ENCODE peak calls at places on chromosome 15, in ten cellular contexts. H is tibial nerve, Z is A549, V is upper lobe of left lung, E is uterus, P is HepG2, Q is breast epithelium, A is IMR-90, G is stomach, Y is adrenal gland. I is an unnamed sample.

GRCh38 chr15:64107337-64107736 is 11.6 kb downstream of the SNX1 start:
- DNase-seq in H (no peak), Z (no peak), V (no peak), E (no peak), P (no peak), Q (no peak), A (no peak), G (no peak), Y (no peak), I (no peak)

GRCh38 chr15:26102988-26103387 is 239.9 kb upstream of the ATP10A start:
- DNase-seq in H (no peak), Z (no peak), V (no peak), E (no peak), P (no peak), Q (no peak), A (peak), G (no peak), Y (no peak), I (no peak)

GRCh38 chr15:33994005-33994615 is 25.8 kb downstream of the CHRM5 start:
- DNase-seq in H (no peak), Z (peak), V (no peak), E (no peak), P (peak), Q (no peak), A (peak), G (no peak), Y (no peak), I (no peak)

GRCh38 chr15:60364306-60364924 is 33.4 kb downstream of the ANXA2 start:
- DNase-seq in H (no peak), Z (peak), V (no peak), E (no peak), P (no peak), Q (no peak), A (no peak), G (no peak), Y (no peak), I (no peak)

GRCh38 chr15:34773013-34773412 is 18.2 kb upstream of the GJD2 start:
- DNase-seq in H (no peak), Z (no peak), V (no peak), E (no peak), P (no peak), Q (no peak), A (no peak), G (no peak), Y (no peak), I (no peak)

GRCh38 chr15:95760508-95760907 is 570.0 kb upstream of the NR2F2 start:
- DNase-seq in H (no peak), Z (peak), V (no peak), E (no peak), P (peak), Q (no peak), A (no peak), G (no peak), Y (peak), I (peak)

GRCh38 chr15:76065267-76065666 is 5.5 kb downstream of the TMEM266 start:
- DNase-seq in H (no peak), Z (no peak), V (peak), E (no peak), P (no peak), Q (no peak), A (no peak), G (no peak), Y (peak), I (no peak)

GRCh38 chr15:86691091-86691490 is 611.4 kb downstream of the AGBL1 start:
- DNase-seq in H (no peak), Z (peak), V (no peak), E (no peak), P (no peak), Q (no peak), A (no peak), G (no peak), Y (no peak), I (no peak)

GRCh38 chr15:69852482-69853275 is 245.0 kb downstream of the TLE3 start:
- DNase-seq in H (no peak), Z (no peak), V (no peak), E (no peak), P (no peak), Q (no peak), A (peak), G (no peak), Y (no peak), I (no peak)

GRCh38 chr15:100770781-100771584 is 108.6 kb upstream of the ALDH1A3 start:
- DNase-seq in H (no peak), Z (no peak), V (no peak), E (no peak), P (no peak), Q (peak), A (no peak), G (no peak), Y (no peak), I (no peak)

GRCh38 chr15:68781766-68782588 is 38.7 kb downstream of the ANP32A start:
- DNase-seq in H (peak), Z (no peak), V (peak), E (no peak), P (no peak), Q (no peak), A (no peak), G (no peak), Y (peak), I (peak)

GRCh38 chr15:63218114-63218808 is 28.9 kb downstream of the RAB8B start:
- DNase-seq in H (no peak), Z (peak), V (no peak), E (no peak), P (peak), Q (no peak), A (peak), G (no peak), Y (no peak), I (no peak)

GRCh38 chr15:100118546-100118945 is 223.2 kb downstream of the ADAMTS17 start:
- DNase-seq in H (no peak), Z (no peak), V (no peak), E (peak), P (no peak), Q (no peak), A (no peak), G (no peak), Y (no peak), I (no peak)

GRCh38 chr15:53611145-53611920 is 148.1 kb downstream of the WDR72 start:
- DNase-seq in H (no peak), Z (peak), V (no peak), E (no peak), P (peak), Q (no peak), A (no peak), G (no peak), Y (no peak), I (no peak)

GRCh38 chr15:25345943-25346342 is 92.9 kb downstream of the UBE3A start:
- DNase-seq in H (no peak), Z (no peak), V (no peak), E (no peak), P (peak), Q (no peak), A (peak), G (no peak), Y (peak), I (no peak)

GRCh38 chr15:50909044-50909342 is 510 bp downstream of the AP4E1 start:
- DNase-seq in H (no peak), Z (peak), V (no peak), E (no peak), P (peak), Q (no peak), A (no peak), G (no peak), Y (no peak), I (no peak)

GRCh38 chr15:50905055-50905454 is 3.4 kb upstream of the AP4E1 start:
- DNase-seq in H (no peak), Z (no peak), V (no peak), E (no peak), P (no peak), Q (no peak), A (no peak), G (no peak), Y (no peak), I (no peak)

GRCh38 chr15:50908209-50909043 is at the start of gene AP4E1:
- DNase-seq in H (peak), Z (peak), V (peak), E (peak), P (peak), Q (peak), A (peak), G (peak), Y (peak), I (peak)

GRCh38 chr15:50906954-50907865 is 1.3 kb upstream of the AP4E1 start:
- DNase-seq in H (no peak), Z (peak), V (peak), E (no peak), P (peak), Q (no peak), A (peak), G (peak), Y (no peak), I (peak)

DNA sequence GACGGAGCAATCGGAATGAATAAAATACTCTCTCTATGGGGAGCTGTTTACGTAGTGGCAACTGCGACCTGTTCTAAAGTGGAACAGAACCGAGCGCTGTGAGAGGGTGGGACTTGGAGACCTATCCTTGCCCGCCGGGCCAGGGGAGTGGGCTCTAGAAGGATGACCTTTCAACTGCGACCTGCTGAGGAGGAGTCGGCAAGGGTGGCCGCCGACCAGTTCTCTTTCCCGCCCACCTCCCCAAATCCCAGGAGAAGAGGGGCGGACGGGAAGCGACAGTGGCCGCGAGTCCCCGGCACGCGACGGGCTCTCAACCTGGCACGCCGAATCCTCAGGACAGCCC is 646 bp upstream of the AP4E1 start:
- DNase-seq in H (no peak), Z (peak), V (peak), E (no peak), P (peak), Q (no peak), A (peak), G (peak), Y (peak), I (no peak)
- H3K4me3 ChIP-seq in H (peak), Z (peak), V (peak), E (peak), P (peak), Q (peak), A (peak), G (peak), Y (peak), I (peak)

GRCh38 chr15:56781666-56782065 is 48.4 kb upstream of the ZNF280D start:
- DNase-seq in H (no peak), Z (no peak), V (no peak), E (no peak), P (no peak), Q (no peak), A (no peak), G (no peak), Y (no peak), I (no peak)

GRCh38 chr15:56783156-56783856 is 50.0 kb upstream of the ZNF280D start:
- DNase-seq in H (no peak), Z (no peak), V (no peak), E (no peak), P (no peak), Q (no peak), A (no peak), G (no peak), Y (no peak), I (no peak)

GRCh38 chr15:56778761-56779160 is 45.5 kb upstream of the ZNF280D start:
- DNase-seq in H (no peak), Z (no peak), V (no peak), E (no peak), P (no peak), Q (no peak), A (no peak), G (no peak), Y (no peak), I (no peak)

GRCh38 chr15:56783857-56784661 is 50.8 kb upstream of the ZNF280D start:
- DNase-seq in H (no peak), Z (no peak), V (no peak), E (no peak), P (no peak), Q (no peak), A (no peak), G (no peak), Y (no peak), I (no peak)

DNA sequence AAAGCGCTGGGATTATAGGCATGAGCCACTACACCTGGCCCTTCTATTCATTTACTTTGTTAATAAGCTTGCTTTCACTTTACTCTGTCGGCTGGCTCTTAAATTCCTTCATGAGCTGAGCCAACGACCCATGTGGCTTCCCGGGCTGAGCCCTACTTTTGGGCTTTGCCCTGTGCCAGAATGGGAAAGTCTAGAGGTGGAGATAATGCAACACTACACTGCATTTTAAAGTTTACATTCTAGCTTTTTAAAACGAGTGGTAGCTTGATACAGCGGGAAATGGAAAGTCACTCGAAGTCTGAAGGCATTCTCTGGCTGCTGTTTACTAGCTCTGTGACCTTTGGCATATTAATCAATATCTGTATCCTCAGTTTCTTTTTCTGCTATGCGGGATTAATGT is 49.0 kb upstream of the ZNF280D start:
- DNase-seq in H (no peak), Z (no peak), V (no peak), E (no peak), P (no peak), Q (no peak), A (no peak), G (no peak), Y (no peak), I (peak)
- TF ChIP-seq POLR2A in H (no peak), Z (no peak), V (no peak), E (no peak), P (no peak), Q (no peak), A (no peak), G (no peak), Y (no peak), I (no peak)

DNA sequence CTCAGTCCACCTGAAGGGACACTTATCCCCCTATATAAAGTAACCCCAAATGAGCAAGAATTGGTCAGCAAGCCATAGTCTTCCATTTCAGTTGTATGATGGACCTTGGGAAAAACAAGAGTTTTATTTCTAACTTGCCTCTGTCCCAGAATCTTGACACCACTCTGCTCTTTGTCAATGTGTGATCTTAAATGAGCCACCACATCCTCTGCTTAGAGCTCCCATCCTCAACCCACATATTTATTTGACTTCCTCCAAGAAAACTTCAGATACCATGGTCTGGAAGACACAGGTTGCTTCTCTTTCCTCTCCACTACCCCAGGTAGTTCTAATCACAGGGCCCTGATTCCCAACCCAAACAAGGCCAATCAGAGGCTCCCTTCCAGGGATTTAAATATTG is 64.5 kb downstream of the MTHFS start:
- DNase-seq in H (no peak), Z (no peak), V (no peak), E (no peak), P (no peak), Q (no peak), A (no peak), G (no peak), Y (no peak), I (no peak)
- H3K27ac ChIP-seq in H (no peak), Z (no peak), V (no peak), E (no peak), P (no peak), Q (no peak), A (no peak), G (no peak), Y (no peak), I (no peak)

GRCh38 chr15:66844747-66845145 is 142.7 kb downstream of the SMAD6 start:
- DNase-seq in H (no peak), Z (no peak), V (no peak), E (no peak), P (no peak), Q (no peak), A (no peak), G (no peak), Y (no peak), I (no peak)

GRCh38 chr15:66842710-66843441 is 140.8 kb downstream of the SMAD6 start:
- DNase-seq in H (peak), Z (peak), V (peak), E (peak), P (peak), Q (peak), A (peak), G (peak), Y (peak), I (peak)

GRCh38 chr15:66841953-66842681 is 140.1 kb downstream of the SMAD6 start:
- DNase-seq in H (peak), Z (peak), V (peak), E (peak), P (peak), Q (peak), A (peak), G (peak), Y (peak), I (peak)

GRCh38 chr15:66844041-66844746 is 142.2 kb downstream of the SMAD6 start:
- DNase-seq in H (no peak), Z (no peak), V (no peak), E (no peak), P (no peak), Q (no peak), A (no peak), G (no peak), Y (no peak), I (no peak)

GRCh38 chr15:66843581-66843980 is 141.5 kb downstream of the SMAD6 start:
- DNase-seq in H (no peak), Z (no peak), V (no peak), E (no peak), P (no peak), Q (no peak), A (no peak), G (no peak), Y (no peak), I (no peak)
- H3K4me3 ChIP-seq in H (no peak), Z (no peak), V (no peak), E (no peak), P (no peak), Q (no peak), A (no peak), G (no peak), Y (no peak), I (no peak)

GRCh38 chr15:85579011-85579701 is 198.8 kb downstream of the AKAP13 start:
- DNase-seq in H (no peak), Z (no peak), V (peak), E (no peak), P (no peak), Q (no peak), A (no peak), G (peak), Y (no peak), I (peak)
- TF ChIP-seq POLR2A in H (no peak), Z (no peak), V (peak), E (no peak), P (no peak), Q (no peak), A (no peak), G (no peak), Y (no peak), I (peak)

I was measured in right lobe of liver.